ENCODE peak calls at places on chromosomes 12 and 14, in ten cellular contexts. J is WERI-Rb-1, Z is lower leg skin, F is uterus, O is left ventricle myocardium inferior, I is psoas muscle, P is foreskin fibroblast, M is BE2C, D is heart right ventricle, V is HFFc6. H is an unnamed sample.

GRCh38 chr12:7376196-7376595 is 67.8 kb downstream of the CD163L1 start:
- DNase-seq in V (peak; percentile 82), Z (no peak), J (no peak), M (no peak), P (peak; percentile 82), O (no peak), I (no peak), D (no peak), F (no peak), H (no peak)

GRCh38 chr12:113462880-113463745 is 8.6 kb downstream of the LHX5 start:
- DNase-seq in J (no peak), P (peak; percentile 28), M (no peak), Z (no peak), F (no peak), D (no peak), I (no peak), V (no peak), O (no peak), H (peak; percentile 53)

GRCh38 chr14:57725399-57726077 is 140.4 kb downstream of the SLC35F4 start:
- DNase-seq in F (no peak), D (no peak), M (no peak), I (no peak), O (no peak), V (no peak), J (no peak), Z (no peak), P (peak; percentile 70), H (no peak)

GRCh38 chr12:85829391-85829790 is 6.8 kb downstream of the RASSF9 start:
- DNase-seq in M (no peak), I (no peak), P (peak; percentile 65), J (no peak), O (no peak), D (no peak), V (no peak), F (no peak), Z (no peak), H (no peak)

GRCh38 chr14:104966261-104967143 is 11.7 kb downstream of the AHNAK2 start:
- DNase-seq in D (no peak), F (no peak), M (peak; percentile 8), O (no peak), J (peak; percentile 11), V (no peak), Z (no peak), I (peak; percentile 39), P (no peak), H (no peak)

GRCh38 chr12:53388932-53389331 is 9.0 kb downstream of the SP1 start:
- DNase-seq in O (no peak), J (no peak), I (no peak), Z (no peak), F (no peak), M (no peak), P (no peak), V (no peak), D (no peak), H (no peak)

GRCh38 chr12:85823436-85824179 is 12.6 kb downstream of the RASSF9 start:
- DNase-seq in Z (no peak), D (no peak), O (no peak), I (no peak), J (no peak), F (no peak), V (peak; percentile 33), M (no peak), P (peak; percentile 67), H (no peak)

GRCh38 chr12:95740751-95741150 is 49.8 kb downstream of the NTN4 start:
- DNase-seq in D (no peak), O (no peak), P (no peak), F (no peak), V (no peak), Z (no peak), J (no peak), M (no peak), I (no peak), H (no peak)

GRCh38 chr14:89936654-89937185 is 17.8 kb downstream of the EFCAB11 start:
- DNase-seq in J (no peak), M (no peak), O (no peak), F (no peak), V (no peak), D (no peak), I (no peak), P (no peak), Z (no peak), H (no peak)

GRCh38 chr12:14575585-14575984 is 7.9 kb upstream of the PLBD1 start:
- DNase-seq in V (no peak), I (no peak), J (no peak), F (no peak), P (no peak), M (no peak), Z (no peak), D (no peak), O (no peak), H (no peak)

GRCh38 chr12:128840862-128841468 is 12.3 kb upstream of the GLT1D1 start:
- DNase-seq in J (no peak), M (no peak), I (no peak), D (no peak), P (no peak), V (no peak), Z (no peak), O (no peak), F (no peak), H (no peak)

DNA sequence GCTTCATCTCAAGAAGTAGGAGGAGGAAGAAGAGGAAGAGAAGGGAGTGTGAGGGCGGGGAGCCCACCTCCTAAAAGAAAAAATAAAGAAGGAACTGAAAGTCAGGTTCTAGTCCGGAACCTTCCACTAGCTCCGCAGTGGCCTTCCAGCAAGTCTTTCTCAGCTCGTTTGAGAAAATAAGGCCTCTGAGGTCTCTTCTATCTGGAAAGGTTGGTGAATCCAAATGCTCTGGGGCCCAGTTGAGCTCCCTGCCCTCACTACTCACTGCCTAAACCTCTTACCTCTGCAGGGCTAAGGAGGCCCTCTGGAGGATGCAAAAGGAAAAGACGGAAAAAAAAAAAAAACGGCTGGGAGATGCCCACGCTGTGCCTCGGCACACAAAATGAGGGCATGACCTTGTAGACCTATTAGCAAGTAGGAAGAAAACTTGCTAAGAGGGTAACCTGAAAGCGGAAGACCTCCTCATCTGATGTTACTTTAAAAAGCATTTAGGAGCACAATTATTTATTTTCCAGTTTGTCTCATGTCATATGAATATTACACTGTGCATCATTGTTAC is 35.9 kb downstream of the FBLN5 start:
- DNase-seq in M (peak; percentile 28), Z (no peak), P (peak; percentile 64), F (no peak), I (no peak), O (no peak), V (no peak), J (peak; percentile 54), D (no peak), H (peak; percentile 14)
- TF ChIP-seq CTCF in M (peak; percentile 63), Z (no peak), P (peak; percentile 40), F (peak; percentile 22), I (peak; percentile 14), O (peak; percentile 60), V (peak; percentile 53), J (peak; percentile 61), D (no peak), H (peak; percentile 51)

DNA sequence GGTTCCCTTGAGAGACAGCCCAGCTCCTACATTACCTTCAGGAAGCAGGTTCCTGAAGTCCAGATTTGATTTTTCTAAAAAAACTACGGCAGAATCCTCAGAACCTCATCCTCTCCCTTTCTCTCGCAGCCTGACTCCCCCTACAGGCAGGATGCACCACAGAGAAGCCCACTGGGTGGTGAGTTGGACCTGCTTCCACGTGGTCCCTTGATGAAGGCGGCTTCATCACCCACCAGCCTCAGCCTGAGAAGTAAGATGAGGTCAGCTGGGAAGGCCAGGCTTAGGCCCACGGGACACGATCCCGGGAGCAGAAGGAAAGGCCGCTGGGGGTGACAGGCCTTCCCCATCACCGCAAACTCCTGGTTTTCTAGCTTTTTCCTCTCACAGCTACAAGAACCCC is 83.0 kb downstream of the ACTN1 start:
- DNase-seq in J (no peak), O (no peak), V (peak; percentile 20), M (no peak), I (no peak), D (no peak), F (no peak), P (no peak), Z (no peak), H (no peak)
- TF ChIP-seq CTCF in J (peak; percentile 42), O (no peak), V (peak; percentile 72), M (peak; percentile 45), I (no peak), D (no peak), F (no peak), P (peak; percentile 29), Z (no peak), H (no peak)

DNA sequence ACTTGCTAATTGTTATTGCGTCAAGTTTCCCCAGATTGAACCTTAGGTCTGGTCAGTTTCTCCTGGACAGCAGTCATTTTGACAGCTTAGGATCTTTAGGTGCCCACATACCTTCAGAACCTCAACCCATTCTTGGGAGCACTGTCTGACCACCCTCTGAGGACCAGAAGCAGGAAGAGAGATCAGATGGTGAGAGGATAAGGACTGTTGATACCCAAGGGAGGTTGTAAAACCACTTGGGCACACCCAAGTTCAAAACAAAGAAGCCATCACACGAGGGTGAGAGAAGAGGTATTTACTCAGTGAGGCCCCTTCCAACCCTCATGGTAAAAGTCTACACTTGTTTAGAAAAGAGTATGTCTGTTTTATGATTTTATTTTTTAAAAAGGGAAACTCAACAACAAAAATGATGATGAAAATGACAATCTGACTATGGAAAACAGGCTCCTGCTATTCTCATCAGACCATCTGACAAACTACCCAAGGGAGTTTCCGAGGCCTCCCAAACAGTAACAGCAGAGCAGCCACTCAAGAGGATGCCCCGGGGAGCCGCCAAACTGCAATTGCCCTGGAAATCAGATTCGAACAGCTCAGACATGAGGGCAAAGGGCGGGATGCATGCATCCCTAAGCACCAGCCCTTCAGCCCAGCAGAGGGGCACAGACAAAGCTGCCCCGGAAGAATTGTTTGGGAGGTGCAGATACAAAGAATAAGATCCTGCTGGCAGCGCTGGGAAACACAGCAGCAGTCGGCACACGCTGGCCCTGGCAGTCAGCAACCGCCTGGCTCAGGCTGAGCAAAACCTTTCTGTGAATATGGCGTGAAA is 162.6 kb upstream of the PLEKHG7 start:
- DNase-seq in P (no peak), V (no peak), F (no peak), Z (no peak), J (no peak), I (peak; percentile 53), O (peak; percentile 27), M (peak; percentile 26), D (peak; percentile 42), H (peak; percentile 25)
- TF ChIP-seq CTCF in P (no peak), V (no peak), F (no peak), Z (no peak), J (no peak), I (no peak), O (peak; percentile 43), M (peak; percentile 9), D (no peak), H (no peak)

GRCh38 chr12:101732318-101732717 is 6.9 kb downstream of the SYCP3 start:
- DNase-seq in F (no peak), Z (no peak), J (no peak), P (no peak), O (no peak), D (no peak), M (no peak), V (no peak), I (no peak), H (no peak)

GRCh38 chr12:101729842-101730241 is 9.4 kb downstream of the SYCP3 start:
- DNase-seq in Z (no peak), J (no peak), F (no peak), M (no peak), O (no peak), V (no peak), I (no peak), D (no peak), P (no peak), H (no peak)

DNA sequence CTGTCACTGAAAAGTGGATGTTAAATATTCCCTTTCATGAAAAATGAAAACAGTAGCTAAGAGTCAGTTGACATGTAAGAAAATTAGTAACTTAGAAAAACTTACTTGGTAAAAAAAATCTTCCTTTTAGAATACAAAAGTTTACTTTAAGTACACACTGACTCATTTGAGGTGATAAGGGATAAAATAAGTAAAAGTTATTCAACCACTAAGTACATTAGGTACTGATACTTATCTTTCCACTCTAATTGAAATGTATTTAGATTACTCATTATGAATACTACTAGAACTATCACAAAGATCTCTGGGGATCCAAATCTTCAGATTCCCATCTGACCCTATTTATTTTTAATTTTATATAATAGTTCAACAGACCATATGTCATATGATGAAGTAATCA is 12.2 kb downstream of the SYCP3 start:
- DNase-seq in O (no peak), Z (no peak), I (no peak), D (no peak), V (no peak), M (no peak), F (no peak), P (no peak), J (no peak), H (no peak)
- TF ChIP-seq CTCF in O (no peak), Z (no peak), I (no peak), D (no peak), V (no peak), M (no peak), F (no peak), P (no peak), J (no peak), H (no peak)

H was measured in nephron progenitor cell.